ENCODE peak calls at places on chromosome 12, in four cellular contexts. W, N, M and X are unnamed samples. For H3K4me1, the result is how much of the 10 kb centered on the place peaks cover.

GRCh38 chr12:89309815-89310214 is 42.5 kb downstream of the DUSP6 start:
- DNase-seq in W (no peak), N (no peak), M (no peak), X (no peak)

GRCh38 chr12:39145175-39145999 is 240.0 kb upstream of the CPNE8 start:
- DNase-seq in W (peak), N (peak), M (peak), X (peak)

GRCh38 chr12:116539905-116540482 is 19.2 kb upstream of the MAP1LC3B2 start:
- DNase-seq in W (peak), M (no peak), N (peak), X (no peak)

GRCh38 chr12:76226397-76226796 is 121.8 kb downstream of the BBS10 start:
- DNase-seq in M (no peak), W (no peak), N (no peak), X (no peak)

GRCh38 chr12:3107071-3107583 is 29.9 kb downstream of the TSPAN9 start:
- DNase-seq in M (no peak), N (no peak), W (peak), X (no peak)

GRCh38 chr12:124902916-124903315 is 11.5 kb downstream of the UBC start:
- DNase-seq in W (no peak), N (no peak), M (no peak), X (no peak)

GRCh38 chr12:120982659-120983058 is 4.3 kb downstream of the HNF1A start:
- DNase-seq in W (no peak), M (no peak), N (no peak), X (no peak)

GRCh38 chr12:87929346-87929745 is 99.9 kb downstream of the C12orf50 start:
- DNase-seq in W (no peak), N (no peak), M (no peak), X (no peak)

GRCh38 chr12:131726-132465 is 65.3 kb downstream of the IQSEC3 start:
- DNase-seq in W (no peak), M (peak), N (no peak), X (no peak)

GRCh38 chr12:94109154-94109553 is 39.2 kb upstream of the PLXNC1 start:
- DNase-seq in W (no peak), N (no peak), M (no peak), X (no peak)

GRCh38 chr12:34396006-34396860 is 373.9 kb downstream of the ALG10 start:
- DNase-seq in N (peak), M (no peak), W (no peak), X (no peak)

GRCh38 chr12:49903700-49904423 is at the start of gene FAIM2:
- DNase-seq in W (peak), N (peak), M (no peak), X (no peak)

GRCh38 chr12:49838973-49839633 is 3.8 kb downstream of the BCDIN3D start:
- DNase-seq in N (no peak), W (peak), M (peak), X (peak)

GRCh38 chr12:15151141-15152091 is 69.8 kb downstream of the RERG start:
- DNase-seq in W (peak), M (peak), N (no peak), X (no peak)

GRCh38 chr12:83763425-83763824 is 1076.7 kb downstream of the TMTC2 start:
- DNase-seq in W (no peak), M (no peak), N (no peak), X (no peak)

GRCh38 chr12:75909714-75910451 is 121.7 kb downstream of the PHLDA1 start:
- DNase-seq in N (no peak), M (no peak), W (no peak), X (peak)

GRCh38 chr12:64088431-64089349 is 133.4 kb downstream of the KICS2 start:
- DNase-seq in M (peak), N (peak), W (no peak), X (peak)

GRCh38 chr12:13104403-13104802 is 936 bp upstream of the GSG1 start:
- DNase-seq in W (no peak), N (no peak), M (no peak), X (no peak)
- H3K4me1 ChIP-seq in W (under half), N (under half), M (under half), X (under half)

GRCh38 chr12:53074999-53075370 is 4.2 kb downstream of the SPRYD3 start:
- DNase-seq in W (no peak), M (no peak), N (no peak), X (no peak)
- H3K4me1 ChIP-seq in W (under half), M (under half), N (half or more), X (under half)

GRCh38 chr12:52870361-52871290 is 21.8 kb upstream of the KRT78 start:
- DNase-seq in M (peak), N (peak), W (peak), X (peak)
- H3K4me1 ChIP-seq in M (half or more), N (under half), W (under half), X (under half)

GRCh38 chr12:6945613-6946012 is 1.8 kb downstream of the C12orf57 start:
- DNase-seq in M (no peak), N (no peak), W (no peak), X (no peak)
- H3K4me1 ChIP-seq in M (under half), N (under half), W (under half), X (under half)